ENCODE peak calls at places on chromosomes 4 and X, in seven cellular contexts. P is kidney; K is activated T-helper 1 cell treated with Interleukin-2 at 50 U/mL for 16 hours; U is stomach; T is stimulated activated CD4-positive, alpha-beta T cell treated with anti-CD3 and anti-CD28 coated beads, Interleukin-2, amount 100 ng/mL, for 24 hours; B is sciatic nerve; S is iPS-NIHi11. L is an unnamed sample.

GRCh38 chr4:83599183-83599582 is 63.3 kb downstream of the GPAT3 start:
- DNase-seq in P (no peak), K (no peak), U (no peak), T (no peak), B (no peak), S (peak; percentile 60), L (no peak)

GRCh38 chr4:185580699-185581098 is 45.4 kb upstream of the PDLIM3 start:
- DNase-seq in P (no peak), K (no peak), U (no peak), T (no peak), B (no peak), S (no peak), L (no peak)

GRCh38 chr4:1409079-1409805 is 3.0 kb upstream of the NKX1-1 start:
- DNase-seq in P (peak; percentile 58), K (no peak), U (peak; percentile 15), T (no peak), B (no peak), S (no peak), L (no peak)

GRCh38 chr4:95510145-95510544 is 38.6 kb downstream of the UNC5C start:
- DNase-seq in P (no peak), K (no peak), U (no peak), T (no peak), B (no peak), S (no peak), L (peak; percentile 4)

GRCh38 chrX:29487714-29488113 is 727.6 kb upstream of the MAGEB2 start:
- DNase-seq in P (no peak), K (no peak), U (no peak), T (no peak), B (no peak), S (no peak), L (no peak)

GRCh38 chr4:58127680-58128079 is 1017.5 kb upstream of the IGFBP7 start:
- DNase-seq in P (no peak), K (no peak), U (no peak), T (no peak), B (no peak), S (no peak), L (no peak)

GRCh38 chr4:113080050-113080449 is 30.6 kb downstream of the ANK2 start:
- DNase-seq in P (no peak), K (no peak), U (no peak), T (no peak), B (no peak), S (no peak), L (no peak)

GRCh38 chr4:148059617-148060180 is 327.8 kb downstream of the ARHGAP10 start:
- DNase-seq in P (no peak), K (no peak), U (no peak), T (no peak), B (no peak), S (no peak), L (no peak)

GRCh38 chr4:83362492-83363329 is 28.1 kb upstream of the HPSE start:
- DNase-seq in P (no peak), K (no peak), U (no peak), T (no peak), B (no peak), S (no peak), L (no peak)

GRCh38 chrX:84907324-84907946 is 96.2 kb upstream of the APOOL start:
- DNase-seq in P (no peak), K (no peak), U (no peak), T (no peak), B (no peak), S (peak; percentile 2), L (no peak)

GRCh38 chr4:86927843-86928395 is 6.9 kb upstream of the AFF1 start:
- DNase-seq in P (no peak), K (no peak), U (no peak), T (peak; percentile 7), B (no peak), S (peak; percentile 16), L (no peak)

GRCh38 chr4:26069218-26069617 is 155.2 kb downstream of the SMIM20 start:
- DNase-seq in P (no peak), K (no peak), U (no peak), T (no peak), B (no peak), S (peak; percentile 68), L (no peak)

GRCh38 chrX:134338527-134338926 is 101.5 kb downstream of the CCDC160 start:
- DNase-seq in P (no peak), K (no peak), U (no peak), T (no peak), B (no peak), S (no peak), L (no peak)

GRCh38 chrX:16223385-16223784 is 56.1 kb downstream of the MAGEB17 start:
- DNase-seq in P (no peak), K (no peak), U (no peak), T (no peak), B (no peak), S (no peak), L (no peak)

GRCh38 chr4:87855540-87855939 is 22.8 kb downstream of the MEPE start:
- DNase-seq in P (no peak), K (no peak), U (no peak), T (no peak), B (no peak), S (no peak), L (no peak)

GRCh38 chrX:8845060-8845459 is 43.9 kb upstream of the FAM9A start:
- DNase-seq in P (no peak), K (no peak), U (no peak), T (no peak), B (no peak), S (no peak), L (no peak)